ENCODE peak calls at places on chromosomes 5 and 9, in seven cellular contexts. C, Y, S, I, N, G and K are unnamed samples.

GRCh38 chr9:104747565-104748358 is at the start of gene NIPSNAP3A:
- DNase-seq in I (peak), G (peak), C (peak), S (peak), Y (peak), N (peak), K (peak)

GRCh38 chr5:117103703-117104102 is 529.1 kb upstream of the SEMA6A start:
- DNase-seq in S (no peak), I (no peak), C (no peak), Y (no peak), N (no peak), G (no peak), K (no peak)

GRCh38 chr5:6373081-6373846 is 5.1 kb downstream of the MED10 start:
- DNase-seq in S (no peak), Y (no peak), N (no peak), C (no peak), I (no peak), G (no peak), K (peak)

GRCh38 chr5:80308526-80308925 is 11.3 kb upstream of the SPZ1 start:
- DNase-seq in C (no peak), I (no peak), N (no peak), Y (no peak), S (no peak), G (no peak), K (no peak)

GRCh38 chr9:81652058-81652457 is 37.3 kb downstream of the TLE1 start:
- DNase-seq in I (no peak), Y (no peak), C (no peak), S (no peak), N (no peak), G (no peak), K (no peak)

GRCh38 chr9:85859751-85860150 is 81.2 kb upstream of the NAA35 start:
- DNase-seq in N (no peak), Y (no peak), G (no peak), C (peak), I (no peak), S (no peak), K (no peak)

GRCh38 chr5:92518318-92518913 is 1062.6 kb downstream of the NR2F1-AS1 start:
- DNase-seq in G (peak), C (no peak), Y (peak), S (no peak), N (no peak), I (no peak), K (no peak)

GRCh38 chr5:143679777-143680176 is 132.2 kb upstream of the HMHB1 start:
- DNase-seq in C (no peak), N (no peak), Y (no peak), G (no peak), S (no peak), I (no peak), K (no peak)

GRCh38 chr9:88781500-88782391 is 209.5 kb upstream of the S1PR3 start:
- DNase-seq in C (no peak), G (no peak), S (no peak), N (peak), I (no peak), Y (no peak), K (peak)

GRCh38 chr9:81317939-81318338 is 371.4 kb downstream of the TLE1 start:
- DNase-seq in S (no peak), I (no peak), N (no peak), C (no peak), G (peak), Y (no peak), K (no peak)

GRCh38 chr5:30600892-30601291 is 592.6 kb upstream of the CDH6 start:
- DNase-seq in N (no peak), G (no peak), Y (no peak), C (no peak), S (no peak), I (no peak), K (no peak)

GRCh38 chr5:88474574-88474973 is 205.9 kb upstream of the TMEM161B start:
- DNase-seq in Y (no peak), S (no peak), N (no peak), I (no peak), C (no peak), G (no peak), K (no peak)

GRCh38 chr5:67308988-67309688 is 112.5 kb upstream of the CD180 start:
- DNase-seq in G (no peak), S (no peak), I (no peak), C (no peak), N (no peak), Y (no peak), K (no peak)